ENCODE peak calls at places on chromosomes 5 and 9, in six cellular contexts. K is GM19239, C is upper lobe of right lung, A is AG10803, I is NCI-H345, L is M059J. F is an unnamed sample.

GRCh38 chr9:34124923-34125322 is 1.6 kb downstream of the DCAF12 start:
- DNase-seq in K (no peak), C (no peak), A (peak; percentile 13), I (no peak), L (no peak), F (no peak)

GRCh38 chr9:110641350-110641749 is 27.2 kb upstream of the MUSK start:
- DNase-seq in K (no peak), C (no peak), A (no peak), I (no peak), L (peak; percentile 41), F (no peak)

GRCh38 chr5:54902817-54903473 is 82.4 kb downstream of the ESM1 start:
- DNase-seq in K (peak; percentile 22), C (no peak), A (peak; percentile 87), I (no peak), L (peak; percentile 61), F (peak; percentile 18)

GRCh38 chr5:14435481-14435880 is 146.1 kb upstream of the OTULINL start:
- DNase-seq in K (no peak), C (no peak), A (no peak), I (no peak), L (no peak), F (no peak)

GRCh38 chr9:19629506-19629905 is 159.3 kb downstream of the SLC24A2 start:
- DNase-seq in K (no peak), C (no peak), A (no peak), I (no peak), L (no peak), F (peak; percentile 12)

GRCh38 chr9:107397076-107398049 is 92.2 kb downstream of the KLF4 start:
- DNase-seq in K (no peak), C (no peak), A (peak; percentile 83), I (peak; percentile 8), L (peak; percentile 60), F (no peak)

GRCh38 chr9:112921549-112921948 is 30.9 kb upstream of the SLC46A2 start:
- DNase-seq in K (no peak), C (no peak), A (peak; percentile 65), I (peak; percentile 12), L (peak; percentile 54), F (peak; percentile 25)

GRCh38 chr5:124124711-124125229 is 612.8 kb downstream of the CSNK1G3 start:
- DNase-seq in K (no peak), C (no peak), A (no peak), I (no peak), L (no peak), F (peak; percentile 89)

GRCh38 chr9:77514886-77515711 is 133.0 kb downstream of the GNA14 start:
- DNase-seq in K (no peak), C (no peak), A (peak; percentile 88), I (no peak), L (peak; percentile 90), F (no peak)

GRCh38 chr5:132283423-132284043 is 10.7 kb upstream of the SLC22A4 start:
- DNase-seq in K (no peak), C (no peak), A (peak; percentile 72), I (no peak), L (peak; percentile 41), F (peak; percentile 45)

GRCh38 chr9:3502560-3503398 is 23.0 kb downstream of the RFX3 start:
- DNase-seq in K (no peak), C (no peak), A (peak; percentile 18), I (no peak), L (no peak), F (peak; percentile 74)

GRCh38 chr5:41312478-41313060 is 99.2 kb upstream of the C6 start:
- DNase-seq in K (no peak), C (no peak), A (no peak), I (no peak), L (no peak), F (no peak)

GRCh38 chr5:74314906-74315305 is 325.6 kb downstream of the ENC1 start:
- DNase-seq in K (no peak), C (no peak), A (no peak), I (no peak), L (peak; percentile 64), F (no peak)

GRCh38 chr9:89690334-89690912 is 85.6 kb downstream of the GADD45G start:
- DNase-seq in K (no peak), C (no peak), A (no peak), I (no peak), L (peak; percentile 24), F (peak; percentile 36)

GRCh38 chr9:89810434-89810833 is 205.6 kb downstream of the GADD45G start:
- DNase-seq in K (no peak), C (peak; percentile 42), A (peak; percentile 12), I (peak; percentile 39), L (peak; percentile 35), F (peak; percentile 79)

GRCh38 chr5:2738700-2739359 is 12.6 kb downstream of the IRX2 start:
- DNase-seq in K (no peak), C (no peak), A (no peak), I (no peak), L (no peak), F (no peak)

GRCh38 chr9:111566234-111566633 is 33.2 kb downstream of the PTGR1 start:
- DNase-seq in K (no peak), C (no peak), A (peak; percentile 20), I (peak; percentile 2), L (no peak), F (no peak)

GRCh38 chr9:129737479-129738269 is 15.2 kb downstream of the PTGES start:
- DNase-seq in K (peak; percentile 87), C (peak; percentile 92), A (peak; percentile 60), I (peak; percentile 83), L (peak; percentile 67), F (peak; percentile 85)

GRCh38 chr5:175816348-175816747 is 55.0 kb upstream of the CPLX2 start:
- DNase-seq in K (no peak), C (peak; percentile 52), A (no peak), I (no peak), L (no peak), F (no peak)

GRCh38 chr9:101467690-101468089 is 32.1 kb upstream of the ALDOB start:
- DNase-seq in K (no peak), C (no peak), A (no peak), I (no peak), L (no peak), F (no peak)

GRCh38 chr5:134090482-134090881 is 24.0 kb upstream of the TCF7 start:
- DNase-seq in K (no peak), C (no peak), A (no peak), I (no peak), L (no peak), F (no peak)

GRCh38 chr9:114898741-114899140 is 31.6 kb downstream of the TNFSF8 start:
- DNase-seq in K (peak; percentile 15), C (no peak), A (no peak), I (no peak), L (no peak), F (no peak)

GRCh38 chr9:137178939-137179630 is 7.2 kb upstream of the TMEM210 start:
- DNase-seq in K (no peak), C (no peak), A (no peak), I (no peak), L (no peak), F (no peak)

GRCh38 chr9:88936668-88937067 is 54.6 kb upstream of the S1PR3 start:
- DNase-seq in K (no peak), C (no peak), A (no peak), I (no peak), L (no peak), F (no peak)

GRCh38 chr9:33446507-33447403 is 638 bp downstream of the AQP3 start:
- DNase-seq in K (peak; percentile 81), C (peak; percentile 88), A (peak; percentile 32), I (no peak), L (peak; percentile 73), F (peak; percentile 74)

GRCh38 chr9:130898552-130898852 is 1.9 kb upstream of the QRFP start:
- DNase-seq in K (no peak), C (no peak), A (no peak), I (no peak), L (no peak), F (peak; percentile 37)

GRCh38 chr9:113359385-113359784 is 10.0 kb downstream of the BSPRY start:
- DNase-seq in K (no peak), C (no peak), A (no peak), I (no peak), L (no peak), F (no peak)

GRCh38 chr5:32506809-32507208 is 62.3 kb upstream of the ZFR start:
- DNase-seq in K (no peak), C (no peak), A (peak; percentile 96), I (no peak), L (peak; percentile 84), F (no peak)